ENCODE peak calls at places on chromosomes 4 and X, in nine cellular contexts. W is lower leg skin; U is ELR; K is stimulated activated CD4-positive, alpha-beta T cell treated with anti-CD3 and anti-CD28 coated beads, Interleukin-1b, Interleukin-23, amount 100 ng/mL, for 48 hours; P is Karpas-422; V is RCC 7860; Y is fibroblast of gingiva; C is stimulated activated naive CD8-positive, alpha-beta T cell treated with anti-CD3 and anti-CD28 coated beads, Interleukin-15, amount 100 ng/mL, for 72 hours; N is adipocyte. Z is an unnamed sample.

GRCh38 chr4:93730251-93730650 is 98.3 kb upstream of the ATOH1 start:
- DNase-seq in W (no peak), U (no peak), K (no peak), P (no peak), V (no peak), Y (no peak), C (no peak), N (no peak), Z (no peak)

GRCh38 chrX:130097507-130098201 is 12.6 kb downstream of the ELF4 start:
- DNase-seq in W (no peak), U (no peak), K (no peak), P (no peak), V (no peak), Y (no peak), C (no peak), N (no peak), Z (no peak)

GRCh38 chr4:69617083-69617694 is 22.3 kb downstream of the UGT2A2 start:
- DNase-seq in W (no peak), U (peak; percentile 44), K (no peak), P (peak; percentile 71), V (peak; percentile 34), Y (no peak), C (no peak), N (peak; percentile 41), Z (peak; percentile 53)

GRCh38 chrX:96407043-96407442 is 277.6 kb upstream of the DIAPH2 start:
- DNase-seq in W (peak; percentile 16), U (no peak), K (no peak), P (no peak), V (no peak), Y (peak; percentile 31), C (no peak), N (peak; percentile 50), Z (no peak)

GRCh38 chrX:24169211-24169610 is 19.7 kb downstream of the ZFX start:
- DNase-seq in W (no peak), U (no peak), K (no peak), P (peak; percentile 82), V (no peak), Y (no peak), C (no peak), N (peak; percentile 47), Z (no peak)

GRCh38 chr4:74503580-74503979 is 58.6 kb downstream of the AREG start:
- DNase-seq in W (no peak), U (peak; percentile 92), K (no peak), P (no peak), V (peak; percentile 77), Y (no peak), C (no peak), N (peak; percentile 28), Z (peak; percentile 64)

GRCh38 chr4:8870647-8871416 is 807 bp downstream of the HMX1 start:
- DNase-seq in W (no peak), U (no peak), K (no peak), P (no peak), V (no peak), Y (no peak), C (no peak), N (no peak), Z (no peak)

GRCh38 chr4:125041372-125041930 is 273.3 kb upstream of the FAT4 start:
- DNase-seq in W (no peak), U (peak; percentile 18), K (no peak), P (no peak), V (no peak), Y (no peak), C (no peak), N (no peak), Z (peak; percentile 8)

GRCh38 chr4:153222790-153223417 is 18.7 kb downstream of the TRIM2 start:
- DNase-seq in W (no peak), U (peak; percentile 61), K (no peak), P (no peak), V (peak; percentile 6), Y (peak; percentile 45), C (peak; percentile 25), N (peak; percentile 83), Z (peak; percentile 59)

GRCh38 chr4:101865501-101866062 is 75.1 kb downstream of the BANK1 start:
- DNase-seq in W (no peak), U (peak; percentile 61), K (no peak), P (no peak), V (peak; percentile 68), Y (peak; percentile 5), C (no peak), N (peak; percentile 54), Z (peak; percentile 31)

GRCh38 chr4:119300072-119300387 is 21.9 kb downstream of the FABP2 start:
- DNase-seq in W (peak; percentile 49), U (peak; percentile 44), K (peak; percentile 27), P (no peak), V (peak; percentile 7), Y (peak; percentile 63), C (no peak), N (peak; percentile 81), Z (peak; percentile 66)

GRCh38 chrX:11138498-11139390 is 27.6 kb downstream of the HCCS start:
- DNase-seq in W (no peak), U (no peak), K (no peak), P (peak; percentile 32), V (no peak), Y (no peak), C (no peak), N (no peak), Z (no peak)

GRCh38 chr4:15162465-15163283 is 160.4 kb downstream of the CPEB2 start:
- DNase-seq in W (no peak), U (peak; percentile 58), K (no peak), P (peak; percentile 60), V (peak; percentile 20), Y (peak; percentile 33), C (no peak), N (peak; percentile 71), Z (peak; percentile 8)

GRCh38 chrX:22559506-22559905 is 286.8 kb downstream of the CBLL2 start:
- DNase-seq in W (no peak), U (no peak), K (no peak), P (no peak), V (no peak), Y (no peak), C (no peak), N (no peak), Z (no peak)

GRCh38 chrX:72340572-72340971 is 34.9 kb upstream of the CITED1 start:
- DNase-seq in W (no peak), U (no peak), K (no peak), P (no peak), V (no peak), Y (no peak), C (no peak), N (no peak), Z (no peak)

GRCh38 chr4:2125023-2125422 is 65.9 kb downstream of the NAT8L start:
- DNase-seq in W (no peak), U (no peak), K (no peak), P (no peak), V (no peak), Y (no peak), C (no peak), N (no peak), Z (no peak)

GRCh38 chr4:26238426-26238781 is 82.4 kb upstream of the RBPJ start:
- DNase-seq in W (no peak), U (peak; percentile 14), K (no peak), P (no peak), V (no peak), Y (no peak), C (no peak), N (peak; percentile 19), Z (no peak)

GRCh38 chrX:68832101-68832416 is 3.2 kb downstream of the EFNB1 start:
- DNase-seq in W (no peak), U (peak; percentile 82), K (peak; percentile 51), P (peak; percentile 60), V (no peak), Y (peak; percentile 73), C (peak; percentile 14), N (peak; percentile 84), Z (peak; percentile 71)

GRCh38 chrX:39848243-39848642 is 249.5 kb downstream of the BCOR start:
- DNase-seq in W (no peak), U (no peak), K (no peak), P (no peak), V (no peak), Y (no peak), C (no peak), N (no peak), Z (peak; percentile 40)

GRCh38 chrX:43860646-43861370 is 21.4 kb downstream of the MAOB start:
- DNase-seq in W (no peak), U (peak; percentile 9), K (no peak), P (no peak), V (peak; percentile 23), Y (peak; percentile 1), C (no peak), N (no peak), Z (no peak)

GRCh38 chr4:17323619-17324400 is 188.1 kb downstream of the QDPR start:
- DNase-seq in W (no peak), U (peak; percentile 10), K (no peak), P (no peak), V (no peak), Y (peak; percentile 39), C (no peak), N (peak; percentile 50), Z (no peak)

GRCh38 chrX:153347530-153347929 is 13.6 kb downstream of the ZNF275 start:
- DNase-seq in W (no peak), U (no peak), K (no peak), P (no peak), V (no peak), Y (no peak), C (no peak), N (no peak), Z (no peak)

GRCh38 chr4:10589308-10589707 is 95.3 kb downstream of the CLNK start:
- DNase-seq in W (no peak), U (peak; percentile 12), K (no peak), P (no peak), V (no peak), Y (no peak), C (no peak), N (no peak), Z (no peak)

GRCh38 chr4:24166501-24166900 is 276.7 kb upstream of the PPARGC1A start:
- DNase-seq in W (no peak), U (no peak), K (no peak), P (no peak), V (no peak), Y (no peak), C (no peak), N (no peak), Z (no peak)

GRCh38 chrX:65098851-65099250 is 122.6 kb upstream of the ZC4H2 start:
- DNase-seq in W (no peak), U (no peak), K (no peak), P (no peak), V (no peak), Y (no peak), C (no peak), N (no peak), Z (no peak)

GRCh38 chr4:169383724-169384123 is 113.0 kb upstream of the SH3RF1 start:
- DNase-seq in W (no peak), U (peak; percentile 94), K (no peak), P (no peak), V (no peak), Y (peak; percentile 94), C (no peak), N (peak; percentile 86), Z (peak; percentile 73)

GRCh38 chr4:34108456-34108855 is 2135.9 kb downstream of the ARAP2 start:
- DNase-seq in W (no peak), U (peak; percentile 28), K (no peak), P (no peak), V (no peak), Y (peak; percentile 54), C (no peak), N (peak; percentile 51), Z (no peak)

GRCh38 chrX:42754129-42754528 is 23.8 kb downstream of the PPP1R2C start:
- DNase-seq in W (no peak), U (no peak), K (no peak), P (no peak), V (no peak), Y (no peak), C (no peak), N (no peak), Z (no peak)

GRCh38 chr4:9924750-9925149 is 96.5 kb downstream of the SLC2A9 start:
- DNase-seq in W (no peak), U (peak; percentile 2), K (no peak), P (no peak), V (peak; percentile 36), Y (no peak), C (no peak), N (no peak), Z (no peak)

GRCh38 chrX:78011846-78012245 is 42.4 kb upstream of the PGAM4 start:
- DNase-seq in W (no peak), U (no peak), K (no peak), P (no peak), V (no peak), Y (no peak), C (no peak), N (peak; percentile 12), Z (no peak)